ENCODE peak calls at places on chromosomes 4 and X, in six cellular contexts. F, R, T, Q, E and M are unnamed samples.

GRCh38 chr4:69707807-69708206 is 52.6 kb downstream of the SULT1B1 start:
- DNase-seq in F (no peak), R (no peak), T (no peak), Q (no peak), E (no peak), M (no peak)

GRCh38 chrX:130715299-130715698 is 187.7 kb downstream of the ENOX2 start:
- DNase-seq in F (no peak), R (peak; percentile 37), T (no peak), Q (no peak), E (no peak), M (no peak)

GRCh38 chr4:147334478-147334877 is 146.4 kb upstream of the EDNRA start:
- DNase-seq in F (no peak), R (no peak), T (no peak), Q (no peak), E (no peak), M (no peak)

GRCh38 chr4:30536231-30536630 is 183.9 kb upstream of the PCDH7 start:
- DNase-seq in F (no peak), R (peak; percentile 8), T (no peak), Q (no peak), E (no peak), M (no peak)

GRCh38 chrX:87167841-87168240 is 349.8 kb upstream of the KLHL4 start:
- DNase-seq in F (no peak), R (no peak), T (no peak), Q (no peak), E (no peak), M (no peak)

GRCh38 chrX:104137496-104137895 is 19.3 kb downstream of the SLC25A53 start:
- DNase-seq in F (no peak), R (peak; percentile 23), T (no peak), Q (no peak), E (no peak), M (no peak)

GRCh38 chrX:114580336-114580735 is 3.5 kb upstream of the HTR2C start:
- DNase-seq in F (no peak), R (no peak), T (no peak), Q (no peak), E (no peak), M (no peak)

GRCh38 chrX:21985332-21985777 is 44.8 kb downstream of the SMS start:
- DNase-seq in F (peak; percentile 47), R (peak; percentile 69), T (peak; percentile 42), Q (no peak), E (no peak), M (no peak)

GRCh38 chrX:118634336-118634735 is 93.1 kb upstream of the IL13RA1 start:
- DNase-seq in F (no peak), R (no peak), T (no peak), Q (no peak), E (no peak), M (no peak)

GRCh38 chrX:41779058-41779564 is 55.1 kb downstream of the GPR82 start:
- DNase-seq in F (no peak), R (peak; percentile 69), T (no peak), Q (no peak), E (no peak), M (no peak)